ENCODE peak calls at places on chromosomes 12 and 14, in seven cellular contexts. S is smooth muscle cell of the brain vasculature; V is NCI-H187; J is lung; C is SK-MEL-5; R is stimulated activated CD4-positive, alpha-beta T cell treated with anti-CD3 and anti-CD28 coated beads, Interleukin-2, amount 100 ng/mL, for 48 hours; Q is type B pancreatic cell. Z is an unnamed sample.

GRCh38 chr14:99789581-99789980 is 3.6 kb upstream of the EML1 start:
- DNase-seq in V (no peak), J (no peak), C (no peak), R (no peak), S (no peak), Q (no peak), Z (no peak)

GRCh38 chr14:65860956-65861631 is 448.6 kb downstream of the FUT8 start:
- DNase-seq in R (no peak), J (no peak), S (no peak), V (no peak), C (no peak), Q (no peak), Z (no peak)

GRCh38 chr14:102939820-102940561 is 17.5 kb downstream of the AMN start:
- DNase-seq in R (no peak), C (no peak), V (no peak), J (peak), Q (no peak), S (no peak), Z (no peak)

GRCh38 chr12:66423290-66423689 is 121.0 kb downstream of the HELB start:
- DNase-seq in J (no peak), R (no peak), C (peak), V (no peak), S (no peak), Q (no peak), Z (peak)

GRCh38 chr12:109418848-109419474 is 58.1 kb downstream of the KCTD10 start:
- DNase-seq in Q (no peak), V (no peak), R (no peak), C (no peak), J (no peak), S (no peak), Z (no peak)

GRCh38 chr12:123061806-123062205 is 81.3 kb downstream of the ARL6IP4 start:
- DNase-seq in J (no peak), C (no peak), Q (no peak), V (no peak), R (no peak), S (no peak), Z (no peak)

GRCh38 chr14:103348154-103348553 is 14.1 kb downstream of the EIF5 start:
- DNase-seq in Q (no peak), V (no peak), J (no peak), R (no peak), S (no peak), C (no peak), Z (no peak)

GRCh38 chr12:8890313-8891084 is 23.8 kb upstream of the PHC1 start:
- DNase-seq in C (peak), S (peak), J (peak), V (no peak), R (peak), Q (peak), Z (peak)

GRCh38 chr14:20661197-20661596 is 19.7 kb upstream of the OR6S1 start:
- DNase-seq in J (no peak), S (no peak), R (no peak), Q (no peak), V (no peak), C (no peak), Z (no peak)

GRCh38 chr12:90015228-90015627 is 306.6 kb upstream of the ATP2B1 start:
- DNase-seq in J (no peak), R (no peak), Q (no peak), S (no peak), C (no peak), V (no peak), Z (no peak)

GRCh38 chr14:29077916-29078315 is 311.3 kb downstream of the FOXG1 start:
- DNase-seq in J (no peak), V (no peak), R (no peak), C (no peak), S (no peak), Q (no peak), Z (no peak)

GRCh38 chr12:19675361-19675760 is 236.1 kb downstream of the AEBP2 start:
- DNase-seq in Q (no peak), V (no peak), J (no peak), S (no peak), C (no peak), R (no peak), Z (no peak)

GRCh38 chr12:3035815-3036702 is 41.1 kb upstream of the TSPAN9 start:
- DNase-seq in R (no peak), C (peak), S (no peak), Q (no peak), J (no peak), V (no peak), Z (peak)

GRCh38 chr14:80535171-80535570 is 323.9 kb upstream of the DIO2 start:
- DNase-seq in S (no peak), V (no peak), R (no peak), C (no peak), Q (no peak), J (no peak), Z (no peak)

GRCh38 chr14:100421756-100422470 is 98.8 kb downstream of the SLC25A47 start:
- DNase-seq in C (no peak), R (no peak), J (no peak), S (peak), V (no peak), Q (no peak), Z (no peak)

Z was measured in GM23338.